ENCODE peak calls at places on chromosomes 2 and 18, in six cellular contexts. G, D, B, I, N and J are unnamed samples.

GRCh38 chr2:158134055-158134454 is 32.4 kb downstream of the UPP2 start:
- DNase-seq in I (no peak), G (no peak), B (no peak), N (no peak), D (no peak), J (no peak)

GRCh38 chr2:119838179-119838578 is 78.5 kb downstream of the PTPN4 start:
- DNase-seq in G (no peak), I (no peak), D (no peak), B (no peak), N (no peak), J (no peak)

GRCh38 chr2:70977605-70978205 is 725 bp upstream of the ANKRD53 start:
- DNase-seq in D (peak), I (peak), G (peak), N (peak), B (no peak), J (no peak)

GRCh38 chr2:197515277-197515797 is 529 bp upstream of the MOB4 start:
- DNase-seq in N (no peak), D (peak), B (no peak), I (peak), G (no peak), J (no peak)

GRCh38 chr2:230586328-230586982 is 126.2 kb upstream of the CAB39 start:
- DNase-seq in B (no peak), N (no peak), I (peak), D (peak), G (peak), J (no peak)

GRCh38 chr18:8800445-8800844 is 95.1 kb downstream of the MTCL1 start:
- DNase-seq in N (no peak), B (no peak), I (peak), G (peak), D (peak), J (peak)

GRCh38 chr2:204849887-204850286 is 304.6 kb downstream of the PARD3B start:
- DNase-seq in B (no peak), I (no peak), D (no peak), G (no peak), N (no peak), J (no peak)

GRCh38 chr2:176468471-176468870 is 199.2 kb downstream of the MTX2 start:
- DNase-seq in I (peak), D (no peak), B (no peak), N (no peak), G (no peak), J (no peak)

GRCh38 chr2:205937193-205937592 is 148.8 kb downstream of the INO80D start:
- DNase-seq in D (no peak), I (no peak), B (no peak), N (no peak), G (no peak), J (no peak)

GRCh38 chr2:198901894-198902293 is 555.8 kb downstream of the SATB2 start:
- DNase-seq in N (no peak), G (no peak), I (peak), B (no peak), D (no peak), J (no peak)

GRCh38 chr2:165369936-165370296 is 99.6 kb upstream of the CSRNP3 start:
- DNase-seq in G (no peak), N (no peak), I (no peak), D (no peak), B (no peak), J (no peak)

GRCh38 chr2:236675051-236675450 is 105.4 kb downstream of the ACKR3 start:
- DNase-seq in D (peak), G (no peak), I (no peak), B (no peak), N (no peak), J (no peak)

GRCh38 chr18:75638223-75638596 is 210.7 kb upstream of the SMIM21 start:
- DNase-seq in N (peak), I (peak), B (no peak), G (peak), D (peak), J (no peak)

GRCh38 chr18:76463358-76463757 is 31.7 kb downstream of the ZNF516 start:
- DNase-seq in I (no peak), N (peak), G (no peak), D (no peak), B (no peak), J (no peak)

GRCh38 chr18:8667846-8668245 is 37.5 kb upstream of the MTCL1 start:
- DNase-seq in I (peak), G (no peak), B (no peak), D (peak), N (no peak), J (no peak)

GRCh38 chr2:189498205-189498604 is 56.9 kb downstream of the WDR75 start:
- DNase-seq in N (no peak), D (peak), I (no peak), G (no peak), B (no peak), J (no peak)

GRCh38 chr2:173657996-173658717 is 303.5 kb downstream of the CDCA7 start:
- DNase-seq in I (peak), B (no peak), N (no peak), G (peak), D (peak), J (peak)

GRCh38 chr18:68233043-68233442 is 481.9 kb downstream of the TMX3 start:
- DNase-seq in G (no peak), I (no peak), B (no peak), N (no peak), D (no peak), J (no peak)

GRCh38 chr2:224401641-224402342 is at the start of gene FAM124B:
- DNase-seq in I (peak), G (peak), D (peak), N (peak), B (no peak), J (peak)

GRCh38 chr2:9136997-9137819 is 69.4 kb upstream of the ASAP2 start:
- DNase-seq in I (no peak), G (no peak), B (no peak), D (no peak), N (no peak), J (no peak)

GRCh38 chr2:215973954-215974699 is 39.2 kb downstream of the MREG start:
- DNase-seq in D (no peak), I (peak), B (no peak), G (no peak), N (no peak), J (peak)

GRCh38 chr2:86556508-86556907 is 6.7 kb downstream of the CHMP3 start:
- DNase-seq in B (no peak), G (no peak), I (no peak), D (no peak), N (no peak), J (no peak)

GRCh38 chr18:13222371-13223281 is 4.1 kb downstream of the LDLRAD4 start:
- DNase-seq in G (peak), B (no peak), D (peak), N (peak), I (no peak), J (no peak)

GRCh38 chr2:88235987-88236386 is 65.8 kb downstream of the THNSL2 start:
- DNase-seq in G (no peak), D (no peak), N (no peak), I (no peak), B (no peak), J (no peak)

GRCh38 chr2:232537079-232537478 is 2.4 kb upstream of the CHRNG start:
- DNase-seq in G (no peak), N (no peak), D (no peak), B (no peak), I (no peak), J (no peak)
- TF ChIP-seq CTCF in G (peak), N (no peak), D (peak), B (peak), I (peak), J (peak)

DNA sequence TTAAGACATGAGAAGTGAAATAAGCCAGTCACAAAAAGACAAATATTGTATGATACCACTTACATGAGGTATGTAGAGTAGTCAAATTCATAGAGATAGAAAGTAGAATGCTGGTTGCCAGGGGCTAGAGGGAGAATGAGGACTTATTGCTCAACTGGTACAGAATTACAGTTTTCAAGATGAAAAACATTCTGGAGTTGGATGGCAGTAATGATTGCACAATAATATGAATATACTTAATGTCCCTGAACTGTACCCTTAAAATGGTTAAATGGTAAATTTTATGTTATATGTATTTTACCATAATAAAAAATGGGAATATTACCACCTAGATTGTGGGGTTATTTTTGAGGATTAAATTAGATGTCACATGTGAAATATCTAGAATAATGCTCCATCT is 341.2 kb downstream of the CLIP4 start:
- DNase-seq in G (no peak), B (no peak), D (no peak), I (no peak), N (no peak), J (no peak)
- H3K4me3 ChIP-seq in G (no peak), B (no peak), D (no peak), I (no peak), N (no peak), J (no peak)

GRCh38 chr2:143280097-143280757 is 151.0 kb downstream of the ARHGAP15 start:
- DNase-seq in I (no peak), B (no peak), D (no peak), N (no peak), G (no peak), J (no peak)

GRCh38 chr2:143284087-143284675 is 155.0 kb downstream of the ARHGAP15 start:
- DNase-seq in G (no peak), N (no peak), D (peak), I (peak), B (peak), J (no peak)

GRCh38 chr2:143279672-143280071 is 150.5 kb downstream of the ARHGAP15 start:
- DNase-seq in N (no peak), I (no peak), B (no peak), G (no peak), D (peak), J (no peak)

GRCh38 chr2:143282684-143283083 is 153.5 kb downstream of the ARHGAP15 start:
- DNase-seq in G (no peak), N (no peak), D (no peak), I (no peak), B (peak), J (no peak)
- TF ChIP-seq CTCF in G (peak), N (no peak), D (peak), I (peak), B (peak), J (peak)

GRCh38 chr2:217997510-217997909 is 5.3 kb downstream of the TNS1 start:
- DNase-seq in D (no peak), N (no peak), G (no peak), I (no peak), B (no peak), J (no peak)

GRCh38 chr2:217998926-217999633 is 3.7 kb downstream of the TNS1 start:
- DNase-seq in I (peak), D (no peak), N (no peak), G (no peak), B (no peak), J (no peak)

GRCh38 chr2:218002103-218002502 is 692 bp downstream of the TNS1 start:
- DNase-seq in N (no peak), I (no peak), B (no peak), G (no peak), D (no peak), J (no peak)

GRCh38 chr2:218001629-218002028 is 1.2 kb downstream of the TNS1 start:
- DNase-seq in I (no peak), N (no peak), G (no peak), D (no peak), B (no peak), J (no peak)

DNA sequence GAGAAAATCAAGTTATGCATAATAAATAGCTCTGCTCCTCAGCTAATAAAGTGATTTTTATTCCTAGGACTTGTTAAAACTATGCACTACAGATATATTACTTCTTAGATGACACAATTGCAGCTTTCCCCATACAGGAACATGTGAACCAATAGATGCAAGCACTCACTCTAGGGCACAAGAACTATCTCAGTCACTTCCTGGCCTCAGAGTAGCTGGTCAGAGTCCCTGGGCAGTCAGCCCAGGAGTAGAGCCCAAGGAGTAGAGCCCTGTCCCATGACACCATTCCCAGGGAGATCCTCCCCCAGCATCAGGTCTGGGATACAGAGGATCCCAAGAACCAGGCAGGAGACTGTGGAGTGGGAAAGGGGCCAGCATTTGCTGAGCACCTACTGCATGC is 2.7 kb downstream of the TNS1 start:
- DNase-seq in G (peak), D (peak), I (peak), N (no peak), B (no peak), J (no peak)
- H3K4me3 ChIP-seq in G (peak), D (no peak), I (no peak), N (no peak), B (no peak), J (no peak)

DNA sequence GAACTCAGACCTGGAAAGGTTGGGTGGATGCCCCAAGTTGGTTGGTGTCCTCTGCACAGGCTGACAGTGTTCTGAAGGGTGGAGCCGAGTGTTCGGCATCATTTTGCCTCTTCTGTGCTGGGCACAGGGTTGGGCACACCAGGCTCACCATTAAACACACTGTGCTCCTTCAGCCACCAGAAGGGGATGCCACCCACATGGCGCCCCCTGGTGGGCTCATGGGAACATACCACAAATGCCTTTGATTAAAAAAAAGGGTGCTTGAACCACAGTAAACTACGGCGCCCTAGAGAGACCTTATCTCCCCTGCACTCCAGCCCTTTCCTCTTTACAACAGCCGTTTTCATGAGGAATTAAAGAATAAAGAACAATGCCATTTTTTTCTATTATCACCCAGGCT is 89.4 kb downstream of the CELF4 start:
- DNase-seq in D (peak), N (no peak), I (peak), G (no peak), B (peak), J (no peak)
- TF ChIP-seq CTCF in D (peak), N (no peak), I (peak), G (peak), B (peak), J (peak)

DNA sequence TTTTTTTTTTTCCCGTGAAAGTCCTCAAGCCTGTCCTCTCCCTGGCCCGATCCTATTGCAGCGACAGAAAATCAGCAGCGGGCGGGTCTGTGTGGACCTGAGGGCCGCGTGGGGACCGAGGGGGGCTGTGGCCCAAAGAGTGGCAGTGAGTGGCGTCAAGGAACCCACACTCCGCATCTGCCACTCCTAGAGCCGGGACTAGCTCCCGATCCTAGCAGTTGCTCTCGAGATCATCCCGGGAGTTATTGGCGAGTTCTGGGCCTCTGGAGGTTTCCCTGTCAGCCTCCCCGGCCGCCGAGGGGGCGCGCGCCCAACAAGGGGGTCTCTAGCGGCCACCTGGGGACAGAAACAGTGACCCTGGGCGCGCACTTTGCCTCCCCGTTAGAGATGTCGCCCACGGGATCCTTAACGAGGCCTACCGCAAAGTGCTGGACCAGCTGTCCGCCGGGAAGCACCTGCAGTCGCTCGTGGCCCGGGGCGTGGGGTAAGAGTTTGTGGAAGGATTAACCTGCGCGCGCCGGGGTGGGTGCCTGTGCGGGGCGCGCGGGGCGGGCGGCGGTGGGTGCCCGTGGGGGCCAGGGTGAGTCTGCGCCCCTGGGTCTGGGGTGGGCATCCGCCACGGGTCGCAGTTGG is 3.3 kb downstream of the ADCYAP1 start:
- DNase-seq in N (peak), I (no peak), G (no peak), D (no peak), B (no peak), J (no peak)
- H3K4me3 ChIP-seq in N (peak), I (no peak), G (peak), D (peak), B (no peak), J (peak)

DNA sequence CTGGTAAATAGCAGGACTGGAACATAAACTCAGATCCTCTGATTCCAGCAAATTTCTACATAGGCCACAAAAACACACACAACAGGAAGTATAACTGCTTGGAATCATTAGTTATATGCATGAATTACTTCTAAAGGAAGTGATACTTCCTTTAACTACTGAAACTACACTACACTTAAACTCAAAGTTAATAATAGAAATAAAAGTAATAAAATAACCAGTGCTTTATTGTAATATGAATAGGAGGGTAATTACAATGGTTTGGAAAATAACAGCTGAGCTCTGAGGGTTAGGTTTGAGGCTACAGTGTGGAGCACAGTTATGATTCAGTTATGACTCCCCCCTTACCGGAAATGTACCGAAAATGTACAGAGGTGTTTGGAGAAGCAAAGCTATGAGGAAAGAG is 18.5 kb upstream of the POLI start:
- DNase-seq in I (no peak), G (no peak), D (no peak), N (no peak), B (no peak), J (no peak)
- TF ChIP-seq CTCF in I (no peak), G (no peak), D (no peak), N (no peak), B (no peak), J (no peak)

GRCh38 chr2:39490586-39490985 is 53.5 kb upstream of the MAP4K3 start:
- DNase-seq in G (no peak), N (no peak), B (no peak), D (no peak), I (no peak), J (no peak)
- H3K4me3 ChIP-seq in G (no peak), N (no peak), B (no peak), D (no peak), I (no peak), J (no peak)

DNA sequence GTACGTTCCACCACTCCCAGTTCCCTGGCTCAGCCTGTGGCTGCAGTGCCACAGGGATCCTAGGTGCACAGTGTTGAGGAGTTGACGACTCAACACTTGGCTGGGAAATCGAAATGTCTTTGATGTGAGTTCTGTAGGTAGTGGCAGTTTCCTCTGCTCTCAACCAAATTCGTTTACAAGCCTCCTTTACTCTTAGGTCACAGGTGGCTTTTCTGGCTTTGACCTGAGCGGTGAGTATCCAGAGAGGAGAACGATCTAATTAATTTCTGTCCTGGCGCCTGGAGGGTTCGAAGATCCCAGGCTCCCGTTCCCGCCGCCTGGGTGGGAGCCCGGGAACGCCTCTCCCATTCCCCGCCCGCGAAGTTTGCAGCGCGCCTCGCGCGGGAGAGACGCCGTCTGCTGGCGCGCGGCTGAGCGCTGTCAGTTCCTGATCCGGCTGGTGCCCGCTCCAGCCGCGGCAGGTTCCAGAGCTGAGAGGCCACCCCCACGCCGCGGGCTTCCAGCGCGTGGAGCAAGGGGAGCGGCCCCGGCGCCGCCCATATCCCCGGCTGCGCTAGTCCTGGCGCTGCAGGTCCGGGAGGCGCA is at the start of gene LAMA3:
- DNase-seq in N (no peak), G (no peak), B (no peak), D (peak), I (peak), J (no peak)
- TF ChIP-seq CTCF in N (peak), G (peak), B (no peak), D (no peak), I (no peak), J (peak)

DNA sequence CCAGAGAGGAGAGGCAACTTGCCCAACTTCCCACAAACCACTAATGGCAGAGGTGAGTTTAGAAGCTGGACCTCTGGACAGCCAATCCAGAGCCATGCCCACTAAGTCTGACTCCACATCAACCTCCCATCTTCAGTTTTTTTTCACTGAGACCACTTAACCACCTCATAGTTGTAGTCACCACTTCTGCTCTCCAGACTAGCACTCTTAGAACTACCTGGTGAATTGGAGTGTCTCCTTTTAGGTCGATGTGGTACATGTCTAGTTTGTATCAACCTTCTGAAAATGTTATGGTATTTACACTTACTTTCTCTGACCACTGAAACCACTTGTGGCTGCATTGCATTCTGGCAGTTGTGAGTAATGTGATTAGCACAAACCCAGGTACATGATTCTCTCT is 743.6 kb upstream of the FANCL start:
- DNase-seq in I (no peak), B (no peak), D (no peak), N (no peak), G (no peak), J (no peak)
- H3K4me3 ChIP-seq in I (no peak), B (no peak), D (no peak), N (no peak), G (no peak), J (no peak)